ENCODE peak calls at places on chromosomes 3 and 15, in four cellular contexts. Y is IMR-90, R is K562, K is A549. O is an unnamed sample.

GRCh38 chr3:171809513-171810277 is 588 bp downstream of the PLD1 start:
- DNase-seq in Y (peak), R (peak), K (peak), O (no peak)

GRCh38 chr3:126119008-126119675 is 35.2 kb upstream of the SLC41A3 start:
- DNase-seq in Y (no peak), R (no peak), K (no peak), O (no peak)

GRCh38 chr15:69782809-69783208 is 314.9 kb downstream of the TLE3 start:
- DNase-seq in Y (no peak), R (no peak), K (no peak), O (no peak)

GRCh38 chr3:153458881-153459280 is 296.9 kb downstream of the RAP2B start:
- DNase-seq in Y (no peak), R (no peak), K (no peak), O (no peak)

GRCh38 chr3:143832433-143832832 is 15.8 kb downstream of the SLC9A9 start:
- DNase-seq in Y (peak), R (no peak), K (no peak), O (no peak)

GRCh38 chr3:127457094-127457475 is 133.4 kb downstream of the TPRA1 start:
- DNase-seq in Y (peak), R (no peak), K (no peak), O (no peak)

GRCh38 chr3:107753494-107753893 is 230.7 kb downstream of the BBX start:
- DNase-seq in Y (peak), R (no peak), K (peak), O (no peak)

GRCh38 chr15:46576611-46577010 is 941.8 kb downstream of the SQOR start:
- DNase-seq in Y (no peak), R (no peak), K (no peak), O (no peak)

GRCh38 chr3:192444791-192445106 is 282.6 kb downstream of the FGF12 start:
- DNase-seq in Y (no peak), R (no peak), K (no peak), O (no peak)

GRCh38 chr3:36678216-36679013 is 85.9 kb downstream of the DCLK3 start:
- DNase-seq in Y (peak), R (no peak), K (no peak), O (no peak)

GRCh38 chr3:165463546-165463945 is 267.4 kb upstream of the SLITRK3 start:
- DNase-seq in Y (peak), R (no peak), K (no peak), O (no peak)

GRCh38 chr3:69541823-69542264 is 156.0 kb upstream of the FRMD4B start:
- DNase-seq in Y (no peak), R (no peak), K (no peak), O (no peak)

GRCh38 chr3:56835626-56836025 is 33.9 kb upstream of the ARHGEF3 start:
- DNase-seq in Y (peak), R (no peak), K (no peak), O (no peak)

GRCh38 chr15:70258369-70259029 is 160.8 kb upstream of the TLE3 start:
- DNase-seq in Y (no peak), R (no peak), K (no peak), O (no peak)

GRCh38 chr15:93943607-93944006 is 287.8 kb upstream of the MCTP2 start:
- DNase-seq in Y (no peak), R (no peak), K (no peak), O (no peak)

GRCh38 chr3:148648685-148649352 is 48.9 kb upstream of the AGTR1 start:
- DNase-seq in Y (peak), R (no peak), K (peak), O (no peak)

GRCh38 chr3:188824596-188824995 is 347.2 kb upstream of the TPRG1 start:
- DNase-seq in Y (no peak), R (no peak), K (no peak), O (no peak)

GRCh38 chr3:196524527-196524926 is 9.4 kb upstream of the SMCO1 start:
- DNase-seq in Y (peak), R (no peak), K (no peak), O (no peak)
- TF ChIP-seq RCOR1 in Y (no peak), R (no peak), K (no peak), O (no peak)

GRCh38 chr3:7876741-7877297 is 624.8 kb upstream of the LMCD1 start:
- DNase-seq in Y (no peak), R (no peak), K (no peak), O (no peak)
- TF ChIP-seq ELK1 in Y (no peak), R (no peak), K (no peak), O (no peak)

GRCh38 chr3:541328-541727 is 344.8 kb downstream of the CHL1 start:
- DNase-seq in Y (no peak), R (no peak), K (no peak), O (no peak)

GRCh38 chr3:536417-536813 is 339.9 kb downstream of the CHL1 start:
- DNase-seq in Y (no peak), R (no peak), K (no peak), O (no peak)

GRCh38 chr3:535566-536416 is 339.2 kb downstream of the CHL1 start:
- DNase-seq in Y (peak), R (no peak), K (no peak), O (no peak)
- TF ChIP-seq RCOR1 in Y (no peak), R (no peak), K (no peak), O (no peak)

GRCh38 chr3:133115178-133115577 is 77.0 kb downstream of the TMEM108 start:
- DNase-seq in Y (no peak), R (no peak), K (no peak), O (no peak)
- TF ChIP-seq ELK1 in Y (no peak), R (no peak), K (no peak), O (no peak)

GRCh38 chr15:91271565-91272153 is 171.6 kb downstream of the SV2B start:
- DNase-seq in Y (peak), R (peak), K (peak), O (peak)
- TF ChIP-seq RCOR1 in Y (no peak), R (no peak), K (no peak), O (no peak)

DNA sequence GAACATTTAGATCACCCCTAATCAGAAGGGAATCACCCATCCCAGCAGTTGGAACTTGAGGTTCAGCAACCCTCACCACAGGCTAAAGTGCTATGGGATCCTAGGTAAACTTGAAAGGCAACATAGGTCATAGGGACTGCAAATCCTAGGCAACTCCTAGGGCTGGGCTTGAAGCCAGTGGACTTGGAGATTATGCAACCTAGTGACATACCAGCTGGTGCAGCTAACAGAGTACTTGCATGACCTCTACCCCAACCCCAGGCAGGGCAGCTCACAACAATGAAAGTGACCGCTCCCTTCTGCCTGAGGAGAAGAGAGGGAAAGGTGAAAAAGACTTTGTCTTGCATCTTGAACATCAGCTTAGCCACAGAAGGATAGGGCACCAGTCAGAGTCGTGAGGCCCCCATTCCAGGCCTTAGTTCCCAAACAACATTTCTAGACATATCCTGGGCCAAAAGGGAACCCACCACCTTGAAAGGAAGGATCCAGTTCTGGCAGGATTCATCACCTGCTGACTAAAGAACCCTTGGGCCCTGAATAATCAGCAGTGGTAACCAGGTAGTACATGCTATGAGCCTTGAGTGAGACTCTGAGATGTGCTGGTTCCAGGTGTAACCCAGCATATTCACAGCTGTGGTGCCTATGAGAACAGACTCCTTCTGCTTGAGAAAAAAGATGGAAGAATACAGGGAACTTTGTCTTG is 37.6 kb upstream of the FBN1 start:
- DNase-seq in Y (peak), R (no peak), K (no peak), O (no peak)
- TF ChIP-seq ELK1 in Y (no peak), R (no peak), K (no peak), O (no peak)

DNA sequence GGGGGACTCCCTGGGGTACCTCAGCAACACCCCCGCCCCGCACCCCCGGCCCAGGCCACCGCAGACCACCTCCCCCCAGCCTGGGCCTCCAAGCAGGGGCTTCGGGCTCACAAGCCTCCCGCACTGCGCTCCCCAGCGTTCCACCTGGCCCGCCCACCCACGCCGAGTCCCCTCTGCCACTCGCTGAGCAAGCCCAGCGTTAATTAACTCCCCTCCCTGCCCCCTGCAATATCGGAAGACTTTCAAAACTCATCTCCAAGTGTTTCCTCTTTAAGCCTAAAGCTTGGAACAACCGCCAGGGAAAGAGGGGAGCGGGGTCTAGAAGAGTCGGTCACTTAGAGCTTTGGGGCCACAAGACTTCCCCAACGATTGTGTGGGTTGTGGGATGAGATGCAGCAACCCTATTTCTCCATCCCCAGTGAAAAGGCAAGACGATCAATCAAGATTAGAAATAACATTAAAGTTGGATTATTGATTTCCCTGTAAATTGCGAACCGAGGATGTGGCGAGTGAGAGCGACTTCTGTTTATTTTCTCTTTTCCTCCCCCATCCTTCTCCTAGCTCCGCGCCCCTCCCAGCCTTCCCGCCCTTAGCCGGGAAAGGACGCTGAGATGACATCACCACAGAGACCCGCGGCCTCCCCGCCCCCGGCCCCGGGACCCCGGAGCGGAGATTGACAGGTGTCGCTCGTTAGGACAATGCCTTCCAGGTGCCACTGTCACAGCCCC is 30.2 kb downstream of the NR2F2 start:
- DNase-seq in Y (no peak), R (no peak), K (no peak), O (no peak)
- TF ChIP-seq RCOR1 in Y (no peak), R (no peak), K (no peak), O (no peak)

O was measured in GM12878.